ENCODE peak calls at places on chromosomes 6 and 20, in five cellular contexts. V is neural progenitor cell; U is activated T-helper 1 cell treated with anti-CD3 and anti-CD28 coated beads, Interleukin-12 subunit alpha, Interleukin-12 subunit beta, Interleukin-2, Interleukin-4 antibody, amounts not matched to agents 30 ng/mL and 10 ng/mL and 1 ng/mL, durations not matched to agents 14 hours and 24 hours and 36 hours; N is caudate nucleus; X is H4. K is an unnamed sample.

GRCh38 chr6:108598316-108598863 is 37.7 kb downstream of the FOXO3 start:
- DNase-seq in V (no peak), U (no peak), N (no peak), X (no peak), K (peak; percentile 51)

GRCh38 chr6:108609276-108609769 is 48.6 kb downstream of the FOXO3 start:
- DNase-seq in V (no peak), U (no peak), N (no peak), X (no peak), K (peak; percentile 94)

GRCh38 chr20:25000268-25000801 is 7.8 kb upstream of the APMAP start:
- DNase-seq in V (no peak), U (no peak), N (no peak), X (peak; percentile 55), K (peak; percentile 92)

GRCh38 chr6:164408868-164409267 is 900.5 kb downstream of the C6orf118 start:
- DNase-seq in V (no peak), U (no peak), N (no peak), X (no peak), K (peak; percentile 2)

GRCh38 chr6:7463785-7464184 is 74.2 kb downstream of the RIOK1 start:
- DNase-seq in V (peak; percentile 79), U (no peak), N (no peak), X (no peak), K (no peak)

GRCh38 chr6:40319124-40319523 is 268.0 kb downstream of the LRFN2 start:
- DNase-seq in V (no peak), U (no peak), N (no peak), X (no peak), K (no peak)

GRCh38 chr6:131602913-131603312 is 25.1 kb downstream of the MED23 start:
- DNase-seq in V (no peak), U (no peak), N (no peak), X (peak; percentile 44), K (peak; percentile 89)

GRCh38 chr6:21357262-21357661 is 236.3 kb upstream of the SOX4 start:
- DNase-seq in V (no peak), U (no peak), N (no peak), X (no peak), K (no peak)

GRCh38 chr6:131173680-131174079 is 38.4 kb downstream of the AKAP7 start:
- DNase-seq in V (no peak), U (no peak), N (no peak), X (no peak), K (no peak)

GRCh38 chr6:126701799-126702198 is 361.9 kb downstream of the CENPW start:
- DNase-seq in V (no peak), U (no peak), N (no peak), X (peak; percentile 11), K (peak; percentile 43)

GRCh38 chr6:3036861-3037469 is 31.3 kb upstream of the RIPK1 start:
- DNase-seq in V (no peak), U (no peak), N (no peak), X (no peak), K (no peak)

GRCh38 chr6:8225113-8225512 is 122.8 kb upstream of the EEF1E1 start:
- DNase-seq in V (no peak), U (no peak), N (no peak), X (no peak), K (no peak)

GRCh38 chr20:6265204-6265904 is 142.5 kb upstream of the FERMT1 start:
- DNase-seq in V (peak; percentile 42), U (no peak), N (peak; percentile 16), X (peak; percentile 57), K (peak; percentile 55)

GRCh38 chr6:25174678-25175077 is 104.5 kb upstream of the CARMIL1 start:
- DNase-seq in V (no peak), U (no peak), N (no peak), X (no peak), K (no peak)

GRCh38 chr20:58293453-58293852 is 16.1 kb upstream of the RAB22A start:
- DNase-seq in V (peak; percentile 70), U (no peak), N (no peak), X (no peak), K (no peak)

GRCh38 chr6:15001511-15001910 is 244.4 kb upstream of the JARID2 start:
- DNase-seq in V (no peak), U (no peak), N (no peak), X (no peak), K (no peak)

GRCh38 chr6:26044140-26045045 is 42.8 kb upstream of the HFE start:
- DNase-seq in V (no peak), U (no peak), N (no peak), X (no peak), K (no peak)

GRCh38 chr20:5001174-5002076 is at the start of gene SLC23A2:
- DNase-seq in V (peak; percentile 66), U (peak; percentile 51), N (peak; percentile 37), X (no peak), K (peak; percentile 55)

GRCh38 chr20:59157961-59158541 is 5.6 kb upstream of the ZNF831 start:
- DNase-seq in V (peak; percentile 11), U (no peak), N (no peak), X (no peak), K (no peak)

GRCh38 chr6:139686308-139686707 is 311.9 kb upstream of the CITED2 start:
- DNase-seq in V (no peak), U (no peak), N (no peak), X (no peak), K (peak; percentile 31)